ENCODE peak calls at places on chromosomes 16 and 17, in six cellular contexts. T is spleen; Y is stimulated activated CD8-positive, alpha-beta memory T cell treated with anti-CD3 and anti-CD28 coated beads, Interleukin-7, amount 100 ng/mL, for 4 hours; N is NCI-H1417; B is NCI-H1930; E is lung. Q is an unnamed sample.

GRCh38 chr17:71975998-71976649 is 144.7 kb upstream of the SOX9 start:
- DNase-seq in T (no peak), Y (no peak), N (no peak), B (no peak), E (peak), Q (peak)

GRCh38 chr17:78242024-78242742 is 10.8 kb downstream of the TMEM235 start:
- DNase-seq in T (no peak), Y (no peak), N (no peak), B (no peak), E (no peak), Q (no peak)

GRCh38 chr17:69144621-69145255 is 3.0 kb upstream of the ABCA6 start:
- DNase-seq in T (no peak), Y (no peak), N (no peak), B (no peak), E (no peak), Q (no peak)

GRCh38 chr16:4064950-4065352 is 51.3 kb downstream of the ADCY9 start:
- DNase-seq in T (no peak), Y (peak), N (no peak), B (no peak), E (no peak), Q (no peak)

GRCh38 chr16:380837-381787 is 666 bp downstream of the PGAP6 start:
- DNase-seq in T (peak), Y (peak), N (peak), B (no peak), E (no peak), Q (no peak)

GRCh38 chr16:17334096-17334495 is 136.7 kb downstream of the XYLT1 start:
- DNase-seq in T (no peak), Y (no peak), N (no peak), B (no peak), E (no peak), Q (no peak)

GRCh38 chr17:3867606-3868005 is 21.6 kb upstream of the NCBP3 start:
- DNase-seq in T (no peak), Y (no peak), N (no peak), B (no peak), E (no peak), Q (no peak)

GRCh38 chr17:81722184-81723120 is 10.4 kb downstream of the SLC25A10 start:
- DNase-seq in T (no peak), Y (no peak), N (peak), B (no peak), E (peak), Q (peak)

GRCh38 chr16:81778861-81779539 is at the start of gene PLCG2:
- DNase-seq in T (peak), Y (peak), N (peak), B (peak), E (peak), Q (peak)

GRCh38 chr17:20085283-20085875 is 76.2 kb downstream of the SPECC1 start:
- DNase-seq in T (no peak), Y (no peak), N (no peak), B (no peak), E (no peak), Q (no peak)

GRCh38 chr16:82609140-82609539 is 17.6 kb upstream of the CDH13 start:
- DNase-seq in T (no peak), Y (no peak), N (no peak), B (no peak), E (no peak), Q (no peak)

GRCh38 chr17:17744116-17744515 is 62.9 kb downstream of the RAI1 start:
- DNase-seq in T (no peak), Y (no peak), N (no peak), B (no peak), E (no peak), Q (no peak)

GRCh38 chr16:84084570-84085270 is 32.0 kb downstream of the MBTPS1 start:
- DNase-seq in T (peak), Y (peak), N (peak), B (peak), E (peak), Q (peak)

GRCh38 chr16:11560701-11561439 is 25.8 kb downstream of the LITAF start:
- DNase-seq in T (no peak), Y (peak), N (no peak), B (no peak), E (no peak), Q (no peak)

GRCh38 chr16:7216719-7217118 is 115.9 kb upstream of the RBFOX1 start:
- DNase-seq in T (no peak), Y (no peak), N (no peak), B (no peak), E (no peak), Q (no peak)

GRCh38 chr17:35944151-35944550 is 638 bp upstream of the LYZL6 start:
- DNase-seq in T (no peak), Y (no peak), N (no peak), B (no peak), E (no peak), Q (no peak)

GRCh38 chr17:75652934-75653549 is 13.9 kb downstream of the RECQL5 start:
- DNase-seq in T (no peak), Y (no peak), N (peak), B (peak), E (no peak), Q (no peak)

GRCh38 chr16:9033125-9033830 is 58.2 kb upstream of the HAPSTR1 start:
- DNase-seq in T (no peak), Y (no peak), N (peak), B (peak), E (no peak), Q (peak)

GRCh38 chr16:3035972-3036725 is 595 bp downstream of the BICDL2 start:
- DNase-seq in T (peak), Y (no peak), N (peak), B (no peak), E (no peak), Q (no peak)

GRCh38 chr17:13346996-13347762 is 254.6 kb downstream of the HS3ST3A1 start:
- DNase-seq in T (no peak), Y (no peak), N (no peak), B (no peak), E (no peak), Q (no peak)

GRCh38 chr17:37570527-37571093 is 38.6 kb downstream of the SYNRG start:
- DNase-seq in T (no peak), Y (no peak), N (peak), B (peak), E (peak), Q (peak)

GRCh38 chr17:78252111-78252634 is 20.7 kb downstream of the TMEM235 start:
- DNase-seq in T (peak), Y (peak), N (no peak), B (no peak), E (no peak), Q (no peak)

GRCh38 chr17:44941712-44942331 is 5.8 kb downstream of the KIF18B start:
- DNase-seq in T (peak), Y (no peak), N (no peak), B (no peak), E (no peak), Q (no peak)

GRCh38 chr17:42283241-42284019 is 4.9 kb upstream of the STAT5A start:
- DNase-seq in T (no peak), Y (no peak), N (no peak), B (no peak), E (no peak), Q (no peak)

GRCh38 chr17:66469088-66469442 is 166.7 kb downstream of the PRKCA start:
- DNase-seq in T (no peak), Y (no peak), N (no peak), B (no peak), E (no peak), Q (no peak)

GRCh38 chr17:47291242-47291873 is 32.4 kb upstream of the EFCAB13 start:
- DNase-seq in T (no peak), Y (no peak), N (no peak), B (no peak), E (no peak), Q (no peak)

GRCh38 chr17:80939151-80940145 is 52.2 kb upstream of the CHMP6 start:
- DNase-seq in T (peak), Y (no peak), N (no peak), B (no peak), E (no peak), Q (no peak)

GRCh38 chr16:82004651-82005490 is 6.4 kb downstream of the SDR42E1 start:
- DNase-seq in T (no peak), Y (no peak), N (no peak), B (no peak), E (no peak), Q (no peak)

GRCh38 chr17:32258383-32259121 is 7.1 kb upstream of the RHBDL3 start:
- DNase-seq in T (no peak), Y (no peak), N (peak), B (no peak), E (no peak), Q (no peak)

GRCh38 chr16:49345829-49346228 is 27.8 kb upstream of the C16orf78 start:
- DNase-seq in T (no peak), Y (no peak), N (no peak), B (no peak), E (no peak), Q (no peak)

GRCh38 chr17:4946312-4946976 is 1.9 kb downstream of the PFN1 start:
- DNase-seq in T (no peak), Y (no peak), N (peak), B (no peak), E (no peak), Q (no peak)

GRCh38 chr17:60652484-60653247 is 25.0 kb upstream of the BCAS3 start:
- DNase-seq in T (no peak), Y (no peak), N (no peak), B (no peak), E (no peak), Q (no peak)

GRCh38 chr16:68790130-68790761 is 53.1 kb upstream of the TANGO6 start:
- DNase-seq in T (no peak), Y (no peak), N (no peak), B (no peak), E (peak), Q (peak)

GRCh38 chr16:77211880-77212735 is 12.9 kb downstream of the SYCE1L start:
- DNase-seq in T (peak), Y (peak), N (peak), B (peak), E (peak), Q (peak)

GRCh38 chr17:76631821-76632565 is 11.6 kb downstream of the ST6GALNAC1 start:
- DNase-seq in T (no peak), Y (peak), N (no peak), B (no peak), E (no peak), Q (peak)

GRCh38 chr17:20922128-20922670 is 120.6 kb downstream of the USP22 start:
- DNase-seq in T (no peak), Y (no peak), N (no peak), B (no peak), E (no peak), Q (no peak)

GRCh38 chr17:36812762-36813161 is 124.5 kb upstream of the LHX1 start:
- DNase-seq in T (no peak), Y (no peak), N (no peak), B (no peak), E (no peak), Q (no peak)